ENCODE peak calls at places on chromosome 11, in four cellular contexts. One of them, this sample, is unnamed.

GRCh38 chr11:57566035-57566504 is 1.4 kb downstream of the UBE2L6 start:
- DNase-seq in cardiac muscle cell: peak
- DNase-seq in A549: no peak
- DNase-seq in IMR-90: peak
- DNase-seq in this sample: no peak

GRCh38 chr11:128553662-128554392 is 33.5 kb downstream of the ETS1 start:
- DNase-seq in cardiac muscle cell: peak
- DNase-seq in A549: no peak
- DNase-seq in IMR-90: peak
- DNase-seq in this sample: no peak

GRCh38 chr11:120268686-120269085 is 28.7 kb downstream of the POU2F3 start:
- DNase-seq in cardiac muscle cell: no peak
- DNase-seq in A549: no peak
- DNase-seq in IMR-90: no peak
- DNase-seq in this sample: no peak

GRCh38 chr11:57463596-57464342 is 3.4 kb downstream of the RTN4RL2 start:
- DNase-seq in cardiac muscle cell: no peak
- DNase-seq in A549: no peak
- DNase-seq in IMR-90: no peak
- DNase-seq in this sample: no peak

GRCh38 chr11:88174627-88175003 is 628 bp downstream of the RAB38 start:
- DNase-seq in cardiac muscle cell: peak
- DNase-seq in A549: peak
- DNase-seq in IMR-90: peak
- DNase-seq in this sample: peak

GRCh38 chr11:72962084-72962483 is 147.9 kb downstream of the ATG16L2 start:
- DNase-seq in cardiac muscle cell: peak
- DNase-seq in A549: no peak
- DNase-seq in IMR-90: peak
- DNase-seq in this sample: no peak

GRCh38 chr11:32435511-32435946 is at the start of gene WT1:
- DNase-seq in cardiac muscle cell: peak
- DNase-seq in A549: peak
- DNase-seq in IMR-90: no peak
- DNase-seq in this sample: no peak

GRCh38 chr11:134607963-134608750 is 196.1 kb upstream of the B3GAT1 start:
- DNase-seq in cardiac muscle cell: no peak
- DNase-seq in A549: no peak
- DNase-seq in IMR-90: no peak
- DNase-seq in this sample: no peak

GRCh38 chr11:43830928-43831440 is 49.6 kb upstream of the ALKBH3 start:
- DNase-seq in cardiac muscle cell: peak
- DNase-seq in A549: peak
- DNase-seq in IMR-90: peak
- DNase-seq in this sample: peak

GRCh38 chr11:33835143-33835878 is 56.6 kb downstream of the LMO2 start:
- DNase-seq in cardiac muscle cell: peak
- DNase-seq in A549: peak
- DNase-seq in IMR-90: peak
- DNase-seq in this sample: peak

GRCh38 chr11:75562836-75563484 is 907 bp downstream of the SERPINH1 start:
- DNase-seq in cardiac muscle cell: peak
- DNase-seq in A549: no peak
- DNase-seq in IMR-90: peak
- DNase-seq in this sample: no peak

GRCh38 chr11:28383471-28383870 is 275.3 kb downstream of the METTL15 start:
- DNase-seq in cardiac muscle cell: no peak
- DNase-seq in A549: no peak
- DNase-seq in IMR-90: peak
- DNase-seq in this sample: no peak

GRCh38 chr11:131063638-131064037 is 147.4 kb upstream of the SNX19 start:
- DNase-seq in cardiac muscle cell: no peak
- DNase-seq in A549: no peak
- DNase-seq in IMR-90: no peak
- DNase-seq in this sample: no peak

GRCh38 chr11:8282621-8283509 is 19.2 kb upstream of the LMO1 start:
- DNase-seq in cardiac muscle cell: no peak
- DNase-seq in A549: no peak
- DNase-seq in IMR-90: no peak
- DNase-seq in this sample: no peak

GRCh38 chr11:61908730-61909622 is 8.4 kb downstream of the RAB3IL1 start:
- DNase-seq in cardiac muscle cell: peak
- DNase-seq in A549: no peak
- DNase-seq in IMR-90: no peak
- DNase-seq in this sample: no peak

GRCh38 chr11:44858796-44859527 is 91.7 kb downstream of the TP53I11 start:
- DNase-seq in cardiac muscle cell: peak
- DNase-seq in A549: no peak
- DNase-seq in IMR-90: no peak
- DNase-seq in this sample: no peak

GRCh38 chr11:46222485-46223251 is 54.8 kb upstream of the CREB3L1 start:
- DNase-seq in cardiac muscle cell: no peak
- DNase-seq in A549: no peak
- DNase-seq in IMR-90: peak
- DNase-seq in this sample: no peak

GRCh38 chr11:83583953-83584352 is 297.8 kb upstream of the CCDC90B start:
- DNase-seq in cardiac muscle cell: peak
- DNase-seq in A549: no peak
- DNase-seq in IMR-90: peak
- DNase-seq in this sample: peak

GRCh38 chr11:47317078-47317828 is 35.2 kb downstream of the MYBPC3 start:
- DNase-seq in cardiac muscle cell: no peak
- DNase-seq in A549: no peak
- DNase-seq in IMR-90: no peak
- DNase-seq in this sample: no peak

GRCh38 chr11:86230921-86231320 is 13.6 kb upstream of the EED start:
- DNase-seq in cardiac muscle cell: no peak
- DNase-seq in A549: no peak
- DNase-seq in IMR-90: no peak
- DNase-seq in this sample: no peak

GRCh38 chr11:108198833-108199232 is 23.6 kb downstream of the NPAT start:
- DNase-seq in cardiac muscle cell: peak
- DNase-seq in A549: no peak
- DNase-seq in IMR-90: no peak
- DNase-seq in this sample: no peak

GRCh38 chr11:86803136-86803535 is 2.8 kb downstream of the PRSS23 start:
- DNase-seq in cardiac muscle cell: no peak
- DNase-seq in A549: no peak
- DNase-seq in IMR-90: no peak
- DNase-seq in this sample: no peak

GRCh38 chr11:45530111-45530510 is 135.3 kb downstream of the CHST1 start:
- DNase-seq in cardiac muscle cell: no peak
- DNase-seq in A549: no peak
- DNase-seq in IMR-90: no peak
- DNase-seq in this sample: no peak

GRCh38 chr11:86571273-86571948 is 101.0 kb downstream of the ME3 start:
- DNase-seq in cardiac muscle cell: peak
- DNase-seq in A549: peak
- DNase-seq in IMR-90: no peak
- DNase-seq in this sample: no peak

GRCh38 chr11:9759519-9760179 is 95.8 kb downstream of the SWAP70 start:
- DNase-seq in cardiac muscle cell: peak
- DNase-seq in A549: peak
- DNase-seq in IMR-90: peak
- DNase-seq in this sample: peak

GRCh38 chr11:81496566-81496965 is 1237.1 kb downstream of the FAM181B start:
- DNase-seq in cardiac muscle cell: no peak
- DNase-seq in A549: no peak
- DNase-seq in IMR-90: no peak
- DNase-seq in this sample: no peak

GRCh38 chr11:64696045-64696444 is 27.0 kb downstream of the NRXN2 start:
- DNase-seq in cardiac muscle cell: no peak
- DNase-seq in A549: no peak
- DNase-seq in IMR-90: no peak
- DNase-seq in this sample: no peak

GRCh38 chr11:134260503-134260902 is 7.1 kb downstream of the ACAD8 start:
- DNase-seq in cardiac muscle cell: no peak
- DNase-seq in A549: no peak
- DNase-seq in IMR-90: no peak
- DNase-seq in this sample: no peak

GRCh38 chr11:87356428-87356827 is 318.7 kb downstream of the TMEM135 start:
- DNase-seq in cardiac muscle cell: no peak
- DNase-seq in A549: no peak
- DNase-seq in IMR-90: no peak
- DNase-seq in this sample: no peak

GRCh38 chr11:330694-331314 is 10.1 kb upstream of the IFITM3 start:
- DNase-seq in cardiac muscle cell: no peak
- DNase-seq in A549: no peak
- DNase-seq in IMR-90: no peak
- DNase-seq in this sample: no peak
- H3K27ac ChIP-seq in cardiac muscle cell: no peak
- H3K27ac ChIP-seq in A549: no peak
- H3K27ac ChIP-seq in IMR-90: no peak
- H3K27ac ChIP-seq in this sample: no peak

DNA sequence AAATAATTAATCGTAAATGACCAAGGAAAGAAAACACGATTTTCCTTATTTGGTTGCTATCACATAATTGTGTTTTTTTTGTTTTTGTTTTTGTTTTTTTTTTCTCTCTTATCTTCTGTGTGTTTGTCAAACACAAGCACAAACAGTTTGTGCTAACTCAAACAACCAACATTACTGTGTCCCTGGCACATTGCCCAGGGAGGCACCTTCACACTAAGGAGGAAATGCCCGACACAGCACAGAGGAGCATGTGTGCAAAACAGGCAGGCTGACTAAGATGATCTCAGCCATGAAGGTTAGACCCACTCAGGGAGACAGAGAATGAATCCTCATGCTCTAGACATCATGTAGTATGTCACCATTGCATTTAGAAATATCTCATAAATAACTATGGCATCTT is 130.1 kb downstream of the SOX6 start:
- DNase-seq in cardiac muscle cell: peak
- DNase-seq in A549: peak
- DNase-seq in IMR-90: peak
- DNase-seq in this sample: peak
- H3K27ac ChIP-seq in cardiac muscle cell: no peak
- H3K27ac ChIP-seq in A549: no peak
- H3K27ac ChIP-seq in IMR-90: no peak
- H3K27ac ChIP-seq in this sample: no peak

DNA sequence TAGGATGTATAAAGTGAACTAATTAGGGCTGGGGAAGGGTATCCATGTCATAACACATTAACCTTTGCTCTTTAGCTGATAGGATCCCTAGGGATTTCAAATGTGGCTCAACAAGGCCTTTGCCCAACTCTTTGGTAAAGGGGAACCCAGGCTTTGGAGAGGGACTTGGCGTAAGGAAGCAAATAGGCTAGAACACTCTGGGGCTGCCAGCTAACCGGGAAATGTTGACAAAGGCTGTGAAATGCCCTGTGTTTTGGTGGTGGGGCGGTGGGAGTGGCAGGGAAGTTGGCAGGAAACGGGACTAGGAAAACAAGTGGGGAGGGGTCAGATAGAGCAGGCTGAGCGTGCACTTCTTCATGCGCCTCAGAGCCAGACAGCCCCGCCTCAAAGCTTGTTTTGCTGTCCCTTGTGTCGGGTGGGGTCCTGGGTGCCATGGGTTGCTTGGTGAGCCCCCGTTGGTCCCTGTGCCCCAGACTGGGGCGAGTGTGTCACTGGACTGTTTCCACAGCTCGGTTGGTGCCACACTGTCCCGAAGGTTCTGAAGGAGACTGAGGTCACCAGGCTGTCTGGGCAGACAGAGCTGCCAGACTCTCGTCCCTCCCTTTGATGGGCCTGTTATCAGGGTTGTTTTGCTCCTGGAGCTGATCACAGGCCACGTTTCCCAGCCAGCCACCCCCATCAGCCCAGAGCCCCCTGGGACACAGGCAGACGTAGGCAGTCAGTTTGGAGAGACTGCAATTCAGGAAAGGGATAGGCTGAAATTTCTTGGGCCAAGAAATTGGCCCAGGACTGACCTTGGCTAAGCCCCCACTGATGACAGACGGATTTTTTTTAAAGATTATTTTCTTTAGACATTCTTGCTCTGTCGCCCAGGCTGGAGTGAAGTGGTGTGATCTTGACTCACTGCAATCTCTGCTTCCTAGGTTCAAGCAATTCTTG is 19.6 kb downstream of the KCTD21 start:
- DNase-seq in cardiac muscle cell: peak
- DNase-seq in A549: no peak
- DNase-seq in IMR-90: peak
- DNase-seq in this sample: no peak
- H3K27ac ChIP-seq in cardiac muscle cell: peak
- H3K27ac ChIP-seq in A549: no peak
- H3K27ac ChIP-seq in IMR-90: peak
- H3K27ac ChIP-seq in this sample: no peak

DNA sequence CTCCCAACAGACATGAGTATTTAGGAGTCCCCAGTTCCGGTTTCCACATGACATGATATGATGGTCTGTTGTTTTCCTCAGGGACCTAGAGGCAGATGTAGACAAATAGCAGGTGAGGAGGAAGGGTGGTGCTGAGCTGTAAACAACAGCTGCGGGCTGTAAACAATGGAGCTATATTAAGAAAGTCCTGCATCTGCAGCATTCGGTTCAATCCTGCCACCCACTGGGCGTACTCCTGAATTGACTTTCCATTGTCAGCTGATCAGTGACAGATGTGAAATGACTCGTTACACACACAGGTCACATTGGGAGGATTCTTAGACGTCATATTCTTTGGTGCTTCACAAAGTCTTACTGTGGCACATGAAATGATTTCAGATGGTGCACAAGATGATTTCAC is 26.8 kb upstream of the RAG1 start:
- DNase-seq in cardiac muscle cell: peak
- DNase-seq in A549: no peak
- DNase-seq in IMR-90: peak
- DNase-seq in this sample: no peak
- H3K27ac ChIP-seq in cardiac muscle cell: no peak
- H3K27ac ChIP-seq in A549: no peak
- H3K27ac ChIP-seq in IMR-90: no peak
- H3K27ac ChIP-seq in this sample: no peak

DNA sequence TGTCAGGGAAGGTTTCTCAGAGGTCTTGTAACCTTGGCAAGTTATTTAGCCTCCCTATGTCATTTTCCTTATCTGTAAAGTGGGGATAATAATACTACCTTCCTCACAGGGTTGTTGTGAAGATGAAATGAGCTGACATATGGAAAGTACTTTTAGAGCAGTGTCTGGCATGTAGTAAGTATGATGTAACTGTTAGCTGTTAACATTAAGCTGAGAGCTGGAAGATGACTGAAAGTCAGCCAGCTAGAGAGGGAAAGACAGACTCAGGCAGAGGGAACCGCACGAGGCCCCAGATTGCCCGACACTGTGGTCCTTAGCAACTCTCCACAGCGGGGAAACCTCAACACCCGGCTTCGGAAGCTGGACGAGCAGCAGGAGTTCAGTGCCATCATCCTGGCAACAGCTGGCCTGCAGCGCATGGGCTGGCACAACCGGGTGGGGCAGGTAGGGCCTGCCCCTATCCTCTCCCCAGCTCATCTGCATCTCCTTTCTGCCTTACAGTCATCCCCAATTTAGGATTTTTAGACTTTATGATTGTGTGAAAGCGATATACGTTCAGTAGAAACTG is 6.5 kb downstream of the HMBS start:
- DNase-seq in cardiac muscle cell: no peak
- DNase-seq in A549: no peak
- DNase-seq in IMR-90: peak
- DNase-seq in this sample: no peak
- H3K27ac ChIP-seq in cardiac muscle cell: no peak
- H3K27ac ChIP-seq in A549: no peak
- H3K27ac ChIP-seq in IMR-90: peak
- H3K27ac ChIP-seq in this sample: no peak